ENCODE peak calls at places on chromosomes 4 and X, in four cellular contexts. L, S, R and B are unnamed samples.

GRCh38 chr4:6525474-6525873 is 49.5 kb upstream of the MAN2B2 start:
- DNase-seq in L (no peak), S (no peak), R (no peak), B (no peak)

GRCh38 chr4:174248407-174248806 is 35.1 kb downstream of the FBXO8 start:
- DNase-seq in L (no peak), S (no peak), R (no peak), B (no peak)

GRCh38 chr4:183094393-183095198 is 4.5 kb upstream of the WWC2 start:
- DNase-seq in L (no peak), S (no peak), R (no peak), B (no peak)

GRCh38 chr4:38069271-38069760 is 109.1 kb downstream of the PTTG2 start:
- DNase-seq in L (peak; percentile 74), S (peak; percentile 80), R (peak; percentile 78), B (no peak)

GRCh38 chrX:150038356-150038755 is 100.1 kb upstream of the EOLA2 start:
- DNase-seq in L (no peak), S (no peak), R (no peak), B (no peak)

GRCh38 chrX:31497086-31497485 is 425.2 kb upstream of the FTHL17 start:
- DNase-seq in L (no peak), S (no peak), R (no peak), B (no peak)

GRCh38 chr4:7964890-7965662 is 25.4 kb upstream of the AFAP1 start:
- DNase-seq in L (no peak), S (no peak), R (no peak), B (no peak)

GRCh38 chr4:148203056-148203898 is 238.9 kb downstream of the NR3C2 start:
- DNase-seq in L (peak; percentile 64), S (peak; percentile 23), R (no peak), B (no peak)

GRCh38 chr4:1381944-1382541 is 24.2 kb downstream of the NKX1-1 start:
- DNase-seq in L (peak; percentile 72), S (no peak), R (no peak), B (no peak)

GRCh38 chrX:133215747-133216146 is 2.4 kb downstream of the TFDP3 start:
- DNase-seq in L (peak; percentile 38), S (peak; percentile 61), R (no peak), B (no peak)

GRCh38 chr4:165199286-165199685 is 8.1 kb upstream of the KLHL2 start:
- DNase-seq in L (no peak), S (no peak), R (no peak), B (no peak)

GRCh38 chr4:150986085-150986484 is 29.0 kb downstream of the LRBA start:
- DNase-seq in L (no peak), S (no peak), R (no peak), B (no peak)

GRCh38 chr4:114509340-114509739 is 89.3 kb upstream of the UGT8 start:
- DNase-seq in L (no peak), S (no peak), R (no peak), B (no peak)

GRCh38 chr4:105147226-105148151 is 813 bp downstream of the TET2 start:
- DNase-seq in L (peak; percentile 58), S (peak; percentile 61), R (peak; percentile 28), B (peak; percentile 18)

GRCh38 chr4:32775049-32775448 is 2054.9 kb downstream of the PCDH7 start:
- DNase-seq in L (peak; percentile 57), S (peak; percentile 2), R (no peak), B (peak; percentile 8)

GRCh38 chrX:22373766-22374165 is 101.1 kb downstream of the CBLL2 start:
- DNase-seq in L (no peak), S (no peak), R (no peak), B (no peak)

GRCh38 chr4:7812921-7813320 is 126.7 kb downstream of the AFAP1 start:
- DNase-seq in L (no peak), S (no peak), R (no peak), B (no peak)

DNA sequence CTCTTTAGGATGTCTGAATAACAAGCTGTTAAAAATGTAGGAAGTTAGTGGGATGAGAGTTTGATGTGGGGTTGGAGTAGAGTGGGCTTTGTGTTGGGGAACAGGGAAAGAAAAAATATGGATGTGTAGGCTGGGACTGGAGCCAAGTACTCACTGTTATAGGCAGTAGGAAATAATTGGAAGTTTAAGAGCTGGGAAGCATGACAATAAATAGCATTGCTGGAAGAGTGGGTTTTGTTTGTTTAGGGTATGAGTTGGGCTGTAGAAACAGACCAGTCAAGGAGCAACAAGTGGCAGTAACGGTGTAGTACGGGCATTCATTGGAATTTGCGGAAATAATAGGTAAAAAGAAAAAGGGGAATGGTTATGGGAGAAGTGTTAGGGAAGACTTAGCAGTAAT is 81.6 kb downstream of the KDM6A start:
- DNase-seq in L (no peak), S (no peak), R (no peak), B (no peak)
- H3K4me3 ChIP-seq in L (peak overlapping the region; percentile 21), S (no peak overlapping the region), R (no peak overlapping the region), B (no peak overlapping the region)

GRCh38 chrX:125757794-125758564 is 408.1 kb downstream of the DCAF12L2 start:
- DNase-seq in L (no peak), S (no peak), R (no peak), B (no peak)
- H3K4me3 ChIP-seq in L (no peak overlapping the region), S (no peak overlapping the region), R (no peak overlapping the region), B (no peak overlapping the region)

GRCh38 chrX:429266-429825 is 42.6 kb upstream of the PPP2R3B start:
- DNase-seq in L (no peak), S (no peak), R (no peak), B (no peak)

GRCh38 chrX:426881-427280 is 40.2 kb upstream of the PPP2R3B start:
- DNase-seq in L (no peak), S (peak; percentile 35), R (no peak), B (no peak)

GRCh38 chrX:431032-431431 is 44.3 kb upstream of the PPP2R3B start:
- DNase-seq in L (no peak), S (peak; percentile 23), R (no peak), B (no peak)

GRCh38 chrX:425056-425455 is 38.3 kb upstream of the PPP2R3B start:
- DNase-seq in L (no peak), S (peak; percentile 59), R (no peak), B (no peak)

GRCh38 chrX:427812-428725 is 41.4 kb upstream of the PPP2R3B start:
- DNase-seq in L (peak; percentile 82), S (peak; percentile 89), R (no peak), B (no peak)
- H3K4me3 ChIP-seq in L (peak overlapping the region; percentile 45), S (peak overlapping the region; percentile 49), R (no peak overlapping the region), B (no peak overlapping the region)

GRCh38 chrX:84170931-84171330 is 17.1 kb downstream of the RPS6KA6 start:
- DNase-seq in L (no peak), S (no peak), R (no peak), B (no peak)

GRCh38 chrX:84175274-84175673 is 12.7 kb downstream of the RPS6KA6 start:
- DNase-seq in L (no peak), S (no peak), R (no peak), B (no peak)

GRCh38 chrX:84168574-84168973 is 19.4 kb downstream of the RPS6KA6 start:
- DNase-seq in L (no peak), S (no peak), R (no peak), B (no peak)

GRCh38 chrX:84175943-84176342 is 12.1 kb downstream of the RPS6KA6 start:
- DNase-seq in L (no peak), S (no peak), R (no peak), B (no peak)

DNA sequence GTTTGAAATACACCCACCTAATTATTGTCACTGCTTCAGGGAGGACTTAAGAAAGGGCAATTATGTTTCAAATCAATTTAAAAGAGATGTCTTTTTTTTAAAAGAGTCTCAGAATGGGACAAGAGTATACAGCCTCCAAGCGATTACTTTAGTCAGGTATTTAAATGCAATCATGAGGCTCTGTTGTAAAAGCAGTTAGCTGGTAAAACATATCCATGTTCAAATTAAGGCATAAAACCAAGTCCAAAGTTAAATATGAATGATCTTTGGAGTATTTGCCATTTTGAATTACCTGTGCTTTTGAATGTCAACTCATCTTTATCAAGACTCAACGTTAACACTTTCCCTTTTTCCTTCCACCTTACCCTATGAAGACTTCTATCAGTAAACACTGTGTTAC is 13.7 kb downstream of the RPS6KA6 start:
- DNase-seq in L (no peak), S (no peak), R (no peak), B (no peak)
- H3K4me3 ChIP-seq in L (no peak overlapping the region), S (no peak overlapping the region), R (no peak overlapping the region), B (no peak overlapping the region)

DNA sequence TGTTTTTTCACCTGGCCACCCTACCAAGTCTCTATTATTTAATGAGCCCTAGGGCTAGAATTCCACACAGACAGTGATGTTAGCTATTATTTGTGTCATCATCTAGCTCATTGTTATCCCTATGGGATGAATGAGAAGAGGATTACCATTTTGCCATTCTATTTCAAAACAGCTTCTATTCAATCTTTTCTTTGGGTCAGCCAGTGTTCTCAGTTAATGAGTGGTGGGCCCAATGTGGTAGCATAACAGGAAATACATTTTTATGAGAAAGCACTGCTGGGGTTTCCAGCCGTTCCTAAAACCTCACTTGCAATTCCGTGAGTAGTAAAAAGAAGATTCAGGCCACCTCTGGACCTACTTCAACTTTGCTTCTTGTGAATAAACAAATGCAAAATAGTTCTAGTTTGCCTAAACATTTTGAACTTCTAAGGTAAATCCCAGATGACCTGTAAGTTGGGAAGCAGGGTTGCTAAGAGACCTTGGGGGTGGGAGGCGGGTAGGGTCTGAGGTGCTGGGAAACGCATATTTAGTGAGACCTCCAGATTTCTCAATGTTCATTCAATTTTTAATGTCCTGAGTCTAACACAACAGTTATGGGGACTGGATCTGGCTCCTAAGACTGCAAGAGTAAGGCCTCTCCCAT is 24.8 kb upstream of the CYP2U1 start:
- DNase-seq in L (no peak), S (no peak), R (no peak), B (no peak)
- H3K4me3 ChIP-seq in L (no peak overlapping the region), S (no peak overlapping the region), R (no peak overlapping the region), B (no peak overlapping the region)

GRCh38 chr4:39714171-39714570 is 16.2 kb downstream of the UBE2K start:
- DNase-seq in L (no peak), S (no peak), R (no peak), B (no peak)
- H3K4me3 ChIP-seq in L (no peak overlapping the region), S (no peak overlapping the region), R (no peak overlapping the region), B (no peak overlapping the region)

DNA sequence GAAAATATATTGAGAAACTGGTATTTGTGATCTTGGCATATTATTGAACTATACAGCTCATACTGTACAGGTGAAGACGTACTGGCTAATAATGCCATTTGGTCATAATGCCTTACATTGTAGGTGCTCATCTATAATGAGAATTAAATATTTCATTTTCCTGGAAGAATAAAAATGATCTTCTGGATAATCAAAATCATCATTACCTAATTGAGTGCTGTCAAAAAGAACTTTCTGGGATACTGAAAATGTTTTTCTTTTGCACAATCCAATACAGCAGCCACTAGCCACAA is 4.1 kb downstream of the RASGEF1B start:
- DNase-seq in L (no peak), S (no peak), R (no peak), B (no peak)
- H3K4me3 ChIP-seq in L (no peak overlapping the region), S (no peak overlapping the region), R (no peak overlapping the region), B (no peak overlapping the region)

DNA sequence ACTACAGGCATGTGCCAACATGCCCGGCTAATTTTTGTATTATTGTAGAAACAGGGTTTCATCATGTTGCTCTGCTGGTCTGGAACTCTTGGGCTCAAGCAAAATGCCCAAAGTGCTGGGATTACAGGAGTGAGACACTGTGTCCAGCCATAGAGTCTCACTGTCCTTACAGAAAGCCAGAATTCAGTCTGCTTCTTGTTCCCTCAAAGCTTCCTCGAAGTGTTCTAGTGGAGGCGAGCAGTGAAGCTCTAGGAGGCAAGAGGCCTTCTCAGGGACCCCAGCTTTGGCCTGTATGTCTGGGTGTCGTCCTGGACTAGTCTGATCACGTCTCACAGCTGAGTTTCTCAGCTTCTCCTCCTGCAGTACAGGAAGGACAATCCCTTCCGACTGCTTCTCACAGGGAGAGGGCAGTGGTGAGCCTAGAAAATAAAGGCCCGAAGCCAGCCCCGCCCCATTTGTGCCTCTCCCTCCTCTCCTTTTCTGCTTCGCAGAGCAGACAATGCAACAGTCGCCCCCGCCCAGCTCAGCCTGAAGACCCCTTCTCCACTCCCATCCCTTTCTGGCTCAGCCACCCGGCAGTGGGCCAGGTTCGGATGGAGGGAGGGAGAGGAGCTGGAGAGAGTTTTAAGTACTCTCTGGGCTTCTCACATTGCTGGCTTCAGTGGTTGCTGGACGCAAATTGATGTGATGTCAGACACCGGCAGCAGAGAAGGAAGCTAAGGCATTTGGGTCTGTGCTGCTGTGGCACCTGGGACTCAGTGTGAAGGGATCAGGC is 11.1 kb upstream of the FAM3A start:
- DNase-seq in L (peak; percentile 88), S (peak; percentile 82), R (peak; percentile 84), B (peak; percentile 37)
- H3K4me3 ChIP-seq in L (peak overlapping the region; percentile 33), S (peak overlapping the region; percentile 27), R (peak overlapping the region; percentile 23), B (no peak overlapping the region)